ENCODE peak calls at places on chromosomes 2 and 18, in ten cellular contexts. Q, F, X, K, O, E, S, D, T and J are unnamed samples. For H3K9me3, the result is how much of the 10 kb centered on the place peaks cover.

GRCh38 chr2:143716527-143716926 is 587.3 kb downstream of the ARHGAP15 start:
- DNase-seq in D (no peak), F (no peak), O (no peak), X (no peak), T (no peak), S (no peak), K (no peak), E (no peak), Q (no peak), J (no peak)

GRCh38 chr18:79580481-79581171 is 99.0 kb upstream of the CTDP1 start:
- DNase-seq in Q (no peak), E (peak), X (no peak), S (no peak), K (peak), F (peak), O (no peak), D (no peak), T (peak), J (no peak)

GRCh38 chr2:98469862-98470544 is 25.3 kb downstream of the INPP4A start:
- DNase-seq in F (no peak), E (no peak), D (no peak), X (no peak), O (no peak), Q (no peak), T (no peak), S (no peak), K (peak), J (no peak)

GRCh38 chr2:1070601-1071000 is 120.0 kb downstream of the SNTG2 start:
- DNase-seq in K (no peak), X (no peak), S (no peak), D (peak), T (no peak), F (no peak), E (no peak), Q (no peak), O (no peak), J (peak)

GRCh38 chr2:110716959-110717645 is 15.3 kb upstream of the ACOXL start:
- DNase-seq in D (no peak), E (no peak), S (no peak), Q (no peak), X (no peak), T (no peak), F (no peak), K (no peak), O (no peak), J (no peak)

GRCh38 chr2:216316743-216317142 is 55.5 kb downstream of the MARCHF4 start:
- DNase-seq in O (no peak), K (no peak), D (no peak), T (no peak), S (no peak), E (no peak), Q (no peak), F (no peak), X (no peak), J (no peak)

GRCh38 chr18:58400337-58400885 is 228.5 kb downstream of the ALPK2 start:
- DNase-seq in Q (no peak), T (no peak), S (no peak), X (no peak), K (no peak), F (no peak), O (no peak), E (no peak), D (no peak), J (no peak)

GRCh38 chr2:226747288-226747687 is 52.3 kb downstream of the IRS1 start:
- DNase-seq in K (no peak), F (no peak), S (no peak), X (no peak), D (no peak), O (no peak), T (no peak), Q (no peak), E (no peak), J (no peak)

GRCh38 chr2:20106746-20107145 is 55.3 kb upstream of the LAPTM4A start:
- DNase-seq in O (no peak), Q (no peak), T (peak), X (no peak), D (peak), F (peak), E (no peak), S (no peak), K (no peak), J (peak)

GRCh38 chr2:61770746-61771145 is 83.1 kb downstream of the FAM161A start:
- DNase-seq in O (no peak), T (no peak), S (no peak), E (no peak), D (no peak), F (no peak), K (no peak), X (peak), Q (no peak), J (no peak)

GRCh38 chr2:188678921-188679320 is 295.3 kb upstream of the COL3A1 start:
- DNase-seq in X (no peak), E (no peak), Q (no peak), D (no peak), S (no peak), K (no peak), F (no peak), T (no peak), O (no peak), J (no peak)

GRCh38 chr18:13278231-13278630 is 59.7 kb downstream of the LDLRAD4 start:
- DNase-seq in D (no peak), E (no peak), K (no peak), X (no peak), Q (no peak), F (no peak), S (no peak), T (no peak), O (no peak), J (no peak)

DNA sequence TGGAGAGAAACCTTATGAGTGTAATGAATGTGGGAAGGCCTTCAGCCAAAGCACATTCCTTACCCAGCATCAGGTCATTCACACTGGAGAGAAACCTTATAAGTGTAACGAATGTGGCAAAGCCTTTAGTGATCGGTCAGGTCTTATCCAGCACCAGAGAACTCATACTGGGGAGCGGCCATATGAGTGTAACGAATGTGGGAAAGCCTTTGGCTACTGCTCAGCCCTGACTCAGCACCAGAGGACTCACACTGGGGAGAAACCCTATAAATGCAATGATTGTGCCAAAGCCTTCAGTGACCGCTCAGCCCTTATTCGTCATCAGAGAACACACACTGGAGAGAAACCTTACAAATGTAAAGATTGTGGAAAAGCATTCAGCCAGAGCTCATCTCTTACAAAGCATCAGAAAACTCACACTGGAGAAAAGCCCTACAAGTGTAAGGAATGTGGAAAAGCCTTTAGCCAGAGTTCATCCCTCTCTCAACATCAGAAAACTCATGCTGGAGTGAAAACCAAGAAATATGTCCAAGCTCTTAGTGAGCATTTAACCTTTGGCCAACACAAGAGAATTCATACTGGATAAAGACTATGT is 7.8 kb downstream of the ZNF892 start:
- DNase-seq in E (no peak), S (no peak), X (no peak), O (no peak), Q (no peak), F (no peak), K (no peak), D (no peak), T (no peak), J (no peak)
- H3K9me3 ChIP-seq in E (half or more), S (half or more), X (under half), O (half or more), Q (half or more), F (under half), K (half or more), D (under half), T (under half), J (under half)

GRCh38 chr2:234996467-234997270 is 44.9 kb downstream of the SH3BP4 start:
- DNase-seq in K (no peak), E (no peak), S (no peak), O (no peak), D (peak), Q (no peak), T (no peak), F (no peak), X (no peak), J (no peak)
- TF ChIP-seq CTCF in K (no peak), E (no peak), S (no peak), O (no peak), D (peak), Q (no peak), T (no peak), F (no peak), X (no peak), J (no peak)

DNA sequence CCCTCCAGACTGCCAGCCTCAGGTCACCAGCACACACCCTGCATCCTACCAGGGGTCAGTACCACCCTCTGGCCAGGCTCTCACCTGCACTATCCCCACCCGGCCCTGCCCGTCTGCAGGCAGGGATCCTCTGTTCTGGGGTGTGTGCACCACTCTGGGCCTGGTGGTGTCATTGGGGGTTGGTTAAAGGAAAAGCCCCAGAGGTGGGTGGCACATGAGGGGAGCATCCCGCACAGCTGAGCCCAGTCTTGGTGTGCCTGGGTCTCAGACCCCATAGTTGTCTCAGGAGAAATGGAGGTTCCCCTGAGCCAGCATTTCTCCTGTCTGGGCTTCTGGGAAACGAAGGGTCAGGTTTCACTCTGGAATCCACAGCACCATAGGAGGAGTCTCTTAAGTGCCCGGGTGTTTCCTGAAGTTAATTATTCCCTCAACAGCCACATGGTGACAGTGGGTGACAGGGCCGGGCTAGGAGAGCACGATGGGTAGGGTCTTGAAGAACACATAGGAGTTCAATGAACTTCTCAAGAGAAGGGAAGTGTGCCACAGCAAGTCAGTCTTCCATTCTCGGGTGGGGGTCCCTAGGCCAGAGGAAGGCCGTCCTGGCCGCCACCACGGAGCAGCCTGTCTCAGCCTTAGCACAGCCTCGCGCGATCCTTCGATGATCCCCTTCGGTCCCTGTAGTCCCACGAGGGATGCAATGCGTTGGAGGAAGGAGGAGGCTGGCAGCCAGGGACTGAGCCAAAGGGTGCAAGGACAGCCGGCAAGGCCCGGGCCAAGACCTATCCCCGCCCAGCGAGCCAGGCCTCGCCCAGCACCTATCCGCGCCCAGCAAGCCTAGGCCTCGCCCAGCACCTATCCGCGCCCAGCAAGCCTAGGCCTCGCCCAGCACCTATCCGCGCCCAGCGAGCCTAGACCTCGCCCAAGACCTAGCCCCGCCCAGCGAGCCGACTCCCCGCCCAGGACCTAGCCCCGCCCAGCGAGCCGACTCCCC is 1.1 kb upstream of the FARP2 start:
- DNase-seq in D (peak), O (peak), K (peak), E (peak), T (peak), Q (peak), F (peak), S (peak), X (peak), J (peak)
- H3K4me3 ChIP-seq in D (peak), O (peak), K (no peak), E (no peak), T (no peak), Q (no peak), F (peak), S (peak), X (peak), J (peak)

GRCh38 chr2:2572393-2573204 is 241.5 kb upstream of the MYT1L start:
- DNase-seq in F (no peak), S (no peak), O (no peak), D (no peak), K (peak), Q (no peak), T (no peak), E (no peak), X (no peak), J (no peak)
- H3K9me3 ChIP-seq in F (under half), S (under half), O (under half), D (under half), K (under half), Q (under half), T (under half), E (under half), X (under half), J (under half)

GRCh38 chr2:46183426-46183825 is 113.8 kb upstream of the EPAS1 start:
- DNase-seq in D (no peak), K (no peak), F (no peak), S (no peak), X (no peak), E (no peak), T (no peak), O (no peak), Q (no peak), J (no peak)

GRCh38 chr2:46181789-46182530 is 115.2 kb upstream of the EPAS1 start:
- DNase-seq in T (no peak), D (no peak), Q (no peak), O (no peak), X (no peak), E (no peak), S (no peak), K (no peak), F (no peak), J (no peak)

GRCh38 chr2:46188041-46188715 is 109.0 kb upstream of the EPAS1 start:
- DNase-seq in F (no peak), Q (no peak), T (no peak), D (no peak), X (no peak), S (no peak), O (no peak), K (no peak), E (no peak), J (no peak)

GRCh38 chr2:46187112-46187618 is 110.0 kb upstream of the EPAS1 start:
- DNase-seq in X (no peak), O (no peak), T (peak), K (no peak), F (peak), E (no peak), D (no peak), S (no peak), Q (no peak), J (no peak)

DNA sequence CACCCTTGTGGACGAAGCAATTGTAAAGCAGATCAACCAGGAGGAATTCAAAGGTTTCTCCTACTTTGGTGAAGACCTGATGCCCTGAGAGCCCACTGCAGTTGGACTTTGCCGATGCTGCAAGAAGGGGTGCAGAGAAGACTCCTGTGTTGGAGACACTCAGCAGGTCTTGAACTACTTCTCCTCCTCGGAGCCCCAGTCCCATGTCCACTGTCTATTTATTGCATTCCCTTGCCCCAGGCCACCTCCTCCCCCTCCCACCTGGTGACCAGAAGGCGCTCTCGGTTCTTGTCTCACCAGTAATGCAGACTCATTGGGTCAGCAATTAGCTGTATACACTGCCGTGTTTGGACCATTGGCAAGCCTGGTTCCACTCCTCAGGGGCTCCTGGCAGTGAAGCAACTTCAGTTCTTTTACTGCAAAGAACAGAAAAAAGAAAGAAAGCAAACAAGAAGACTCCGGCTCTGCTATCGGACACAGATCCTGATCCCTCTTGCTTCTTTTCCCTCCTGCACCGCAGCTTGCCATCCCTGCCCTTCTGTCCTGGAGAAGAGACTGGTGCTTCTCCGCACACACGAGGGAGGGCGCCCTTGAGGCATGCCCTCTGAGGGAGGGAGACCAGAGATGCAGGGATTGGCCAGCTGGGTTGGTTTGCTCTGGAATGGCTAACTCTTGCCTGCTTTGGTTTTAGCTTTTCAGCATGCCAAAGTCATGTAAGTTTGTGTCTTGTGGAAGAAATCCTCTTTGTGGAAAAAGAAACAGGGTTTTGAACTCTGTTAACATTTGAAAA is 112.2 kb upstream of the EPAS1 start:
- DNase-seq in K (no peak), T (no peak), F (no peak), O (no peak), D (no peak), E (no peak), S (no peak), X (no peak), Q (no peak), J (no peak)
- TF ChIP-seq CTCF in K (no peak), T (no peak), F (no peak), O (no peak), D (peak), E (no peak), S (no peak), X (peak), Q (no peak), J (peak)

DNA sequence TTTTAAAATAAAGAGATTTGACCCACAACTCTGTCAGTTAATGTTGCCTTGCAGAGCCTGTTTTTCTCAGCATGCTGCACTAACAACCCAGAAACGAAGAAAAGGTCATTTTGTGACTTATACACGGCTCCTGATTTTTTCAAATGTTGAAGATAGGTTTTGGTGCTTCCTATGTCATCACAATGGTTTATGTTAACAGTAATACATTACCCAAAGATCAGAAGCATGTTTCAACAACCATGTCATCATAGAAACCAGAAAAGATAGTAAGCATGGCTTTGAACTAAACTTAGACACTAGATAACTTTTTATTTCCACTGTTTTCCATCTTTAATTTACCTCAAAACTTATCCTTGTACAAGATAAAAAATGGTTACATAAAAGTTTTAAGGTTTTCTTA is 10.1 kb downstream of the BAZ2B start:
- DNase-seq in E (no peak), Q (no peak), K (no peak), D (no peak), T (no peak), F (no peak), X (no peak), S (no peak), O (no peak), J (no peak)
- H3K4me3 ChIP-seq in E (no peak), Q (no peak), K (no peak), D (no peak), T (no peak), F (no peak), X (no peak), S (no peak), O (no peak), J (no peak)

GRCh38 chr18:54551590-54551989 is 39.5 kb upstream of the DYNAP start:
- DNase-seq in T (no peak), X (no peak), F (no peak), Q (no peak), O (no peak), D (no peak), K (no peak), E (no peak), S (peak), J (no peak)
- H3K9me3 ChIP-seq in T (under half), X (under half), F (under half), Q (under half), O (under half), D (under half), K (under half), E (under half), S (under half), J (under half)